ENCODE peak calls at places on chromosome 21, in four cellular contexts. X is Calu3, G is GM19239, K is H54. O is an unnamed sample.

GRCh38 chr21:31554511-31555022 is 104.9 kb upstream of the SOD1 start:
- DNase-seq in G (no peak), K (peak), X (peak), O (no peak)

GRCh38 chr21:35366348-35367085 is 317.4 kb upstream of the RUNX1 start:
- DNase-seq in X (no peak), K (no peak), G (no peak), O (no peak)

GRCh38 chr21:45582128-45582527 is 39.9 kb upstream of the SLC19A1 start:
- DNase-seq in G (no peak), K (no peak), X (no peak), O (no peak)

GRCh38 chr21:43208561-43209332 is 39.9 kb downstream of the CRYAA start:
- DNase-seq in X (no peak), G (no peak), K (no peak), O (no peak)

GRCh38 chr21:29849735-29850176 is 90.0 kb downstream of the GRIK1 start:
- DNase-seq in K (peak), X (peak), G (peak), O (no peak)

GRCh38 chr21:33027401-33028185 is 1.9 kb downstream of the OLIG2 start:
- DNase-seq in X (no peak), K (no peak), G (no peak), O (no peak)

GRCh38 chr21:44436111-44436611 is 19.1 kb upstream of the LRRC3 start:
- DNase-seq in K (no peak), G (no peak), X (no peak), O (no peak)

GRCh38 chr21:16969636-16970035 is 543.2 kb upstream of the CXADR start:
- DNase-seq in X (no peak), G (no peak), K (no peak), O (no peak)

GRCh38 chr21:17818158-17819113 is 720 bp downstream of the C21orf91 start:
- DNase-seq in G (no peak), X (peak), K (peak), O (peak)

GRCh38 chr21:40770435-40771055 is 76.4 kb downstream of the DSCAM start:
- DNase-seq in K (no peak), X (no peak), G (no peak), O (no peak)